ENCODE peak calls at places on chromosomes 11 and 22, in five cellular contexts. One of them, this sample, is unnamed.

GRCh38 chr11:105635466-105635865 is 25.6 kb downstream of the GRIA4 start:
- DNase-seq in prostate gland: no peak
- DNase-seq in IMR-90: no peak
- DNase-seq in tibial artery: no peak
- DNase-seq in CD8-positive, alpha-beta T cell: no peak
- DNase-seq in this sample: no peak

GRCh38 chr11:68653486-68654430 is 30.6 kb upstream of the GAL start:
- DNase-seq in IMR-90: no peak
- DNase-seq in CD8-positive, alpha-beta T cell: no peak
- DNase-seq in prostate gland: no peak
- DNase-seq in tibial artery: no peak
- DNase-seq in this sample: no peak

GRCh38 chr22:20155330-20156041 is 4.6 kb upstream of the CCDC188 start:
- DNase-seq in CD8-positive, alpha-beta T cell: no peak
- DNase-seq in tibial artery: no peak
- DNase-seq in prostate gland: no peak
- DNase-seq in IMR-90: no peak
- DNase-seq in this sample: no peak

GRCh38 chr11:86519064-86519911 is 144.6 kb downstream of the CCDC81 start:
- DNase-seq in prostate gland: no peak
- DNase-seq in tibial artery: no peak
- DNase-seq in CD8-positive, alpha-beta T cell: no peak
- DNase-seq in IMR-90: peak; percentile 95
- DNase-seq in this sample: no peak

GRCh38 chr11:76392889-76393288 is 11.8 kb downstream of the GVQW3 start:
- DNase-seq in prostate gland: no peak
- DNase-seq in tibial artery: no peak
- DNase-seq in IMR-90: no peak
- DNase-seq in CD8-positive, alpha-beta T cell: no peak
- DNase-seq in this sample: no peak

GRCh38 chr22:39815882-39816395 is 77.6 kb downstream of the ENTHD1 start:
- DNase-seq in prostate gland: no peak
- DNase-seq in CD8-positive, alpha-beta T cell: no peak
- DNase-seq in IMR-90: no peak
- DNase-seq in tibial artery: peak; percentile 28
- DNase-seq in this sample: no peak

GRCh38 chr11:41720761-41721160 is 261.3 kb upstream of the LRRC4C start:
- DNase-seq in CD8-positive, alpha-beta T cell: no peak
- DNase-seq in prostate gland: no peak
- DNase-seq in tibial artery: no peak
- DNase-seq in IMR-90: no peak
- DNase-seq in this sample: peak; percentile 69

GRCh38 chr11:57786436-57786835 is 24.8 kb downstream of the CTNND1 start:
- DNase-seq in IMR-90: peak; percentile 38
- DNase-seq in CD8-positive, alpha-beta T cell: no peak
- DNase-seq in tibial artery: no peak
- DNase-seq in prostate gland: peak; percentile 49
- DNase-seq in this sample: no peak

GRCh38 chr11:123640677-123641494 is 13.5 kb downstream of the SCN3B start:
- DNase-seq in tibial artery: no peak
- DNase-seq in IMR-90: peak; percentile 17
- DNase-seq in prostate gland: no peak
- DNase-seq in CD8-positive, alpha-beta T cell: peak; percentile 68
- DNase-seq in this sample: peak; percentile 90

GRCh38 chr11:87421422-87421821 is 383.7 kb downstream of the TMEM135 start:
- DNase-seq in CD8-positive, alpha-beta T cell: no peak
- DNase-seq in tibial artery: peak; percentile 37
- DNase-seq in IMR-90: peak; percentile 87
- DNase-seq in prostate gland: peak; percentile 58
- DNase-seq in this sample: peak; percentile 82

GRCh38 chr11:97963528-97964331 is 1057.0 kb upstream of the CNTN5 start:
- DNase-seq in CD8-positive, alpha-beta T cell: no peak
- DNase-seq in tibial artery: no peak
- DNase-seq in IMR-90: peak; percentile 36
- DNase-seq in prostate gland: no peak
- DNase-seq in this sample: no peak

GRCh38 chr11:87352759-87353707 is 315.3 kb downstream of the TMEM135 start:
- DNase-seq in prostate gland: peak; percentile 76
- DNase-seq in IMR-90: peak; percentile 64
- DNase-seq in tibial artery: peak; percentile 77
- DNase-seq in CD8-positive, alpha-beta T cell: peak; percentile 90
- DNase-seq in this sample: peak; percentile 97

GRCh38 chr11:27282141-27282590 is 80.8 kb downstream of the CCDC34 start:
- DNase-seq in CD8-positive, alpha-beta T cell: no peak
- DNase-seq in tibial artery: peak; percentile 46
- DNase-seq in IMR-90: peak; percentile 90
- DNase-seq in prostate gland: no peak
- DNase-seq in this sample: no peak

GRCh38 chr11:69173925-69174591 is 18.3 kb downstream of the SMIM38 start:
- DNase-seq in IMR-90: peak; percentile 66
- DNase-seq in CD8-positive, alpha-beta T cell: no peak
- DNase-seq in prostate gland: no peak
- DNase-seq in tibial artery: no peak
- DNase-seq in this sample: no peak

GRCh38 chr11:15923169-15923568 is 433.2 kb downstream of the SOX6 start:
- DNase-seq in prostate gland: no peak
- DNase-seq in IMR-90: no peak
- DNase-seq in tibial artery: no peak
- DNase-seq in CD8-positive, alpha-beta T cell: no peak
- DNase-seq in this sample: peak; percentile 60

GRCh38 chr11:69515271-69516245 is 34.1 kb downstream of the LINC01488 start:
- DNase-seq in tibial artery: no peak
- DNase-seq in prostate gland: no peak
- DNase-seq in CD8-positive, alpha-beta T cell: no peak
- DNase-seq in IMR-90: no peak
- DNase-seq in this sample: peak; percentile 25

GRCh38 chr22:42623301-42623751 is 8.6 kb upstream of the POLDIP3 start:
- DNase-seq in prostate gland: no peak
- DNase-seq in tibial artery: no peak
- DNase-seq in CD8-positive, alpha-beta T cell: no peak
- DNase-seq in IMR-90: no peak
- DNase-seq in this sample: no peak

GRCh38 chr11:22711880-22712279 is 45.5 kb downstream of the GAS2 start:
- DNase-seq in IMR-90: no peak
- DNase-seq in tibial artery: no peak
- DNase-seq in CD8-positive, alpha-beta T cell: no peak
- DNase-seq in prostate gland: no peak
- DNase-seq in this sample: no peak

GRCh38 chr11:1693327-1694063 is 3.5 kb upstream of the KRTAP5-6 start:
- DNase-seq in prostate gland: peak; percentile 76
- DNase-seq in IMR-90: peak; percentile 55
- DNase-seq in tibial artery: peak; percentile 74
- DNase-seq in CD8-positive, alpha-beta T cell: peak; percentile 84
- DNase-seq in this sample: peak; percentile 95

GRCh38 chr11:134753805-134754130 is 341.7 kb upstream of the B3GAT1 start:
- DNase-seq in CD8-positive, alpha-beta T cell: no peak
- DNase-seq in IMR-90: no peak
- DNase-seq in prostate gland: no peak
- DNase-seq in tibial artery: no peak
- DNase-seq in this sample: peak; percentile 28

GRCh38 chr11:11311169-11311568 is 41.9 kb downstream of the CSNK2A3 start:
- DNase-seq in CD8-positive, alpha-beta T cell: no peak
- DNase-seq in tibial artery: no peak
- DNase-seq in prostate gland: no peak
- DNase-seq in IMR-90: no peak
- DNase-seq in this sample: no peak

GRCh38 chr22:30880181-30880601 is 88.4 kb downstream of the MORC2 start:
- DNase-seq in IMR-90: no peak
- DNase-seq in CD8-positive, alpha-beta T cell: no peak
- DNase-seq in tibial artery: no peak
- DNase-seq in prostate gland: no peak
- DNase-seq in this sample: no peak

GRCh38 chr11:100687630-100688395 is 725 bp downstream of the ARHGAP42 start:
- DNase-seq in tibial artery: peak; percentile 46
- DNase-seq in CD8-positive, alpha-beta T cell: no peak
- DNase-seq in prostate gland: peak; percentile 42
- DNase-seq in IMR-90: peak; percentile 85
- DNase-seq in this sample: peak; percentile 89

GRCh38 chr11:108662700-108663099 is 2.2 kb upstream of the DDX10 start:
- DNase-seq in IMR-90: no peak
- DNase-seq in tibial artery: no peak
- DNase-seq in CD8-positive, alpha-beta T cell: no peak
- DNase-seq in prostate gland: no peak
- DNase-seq in this sample: no peak

DNA sequence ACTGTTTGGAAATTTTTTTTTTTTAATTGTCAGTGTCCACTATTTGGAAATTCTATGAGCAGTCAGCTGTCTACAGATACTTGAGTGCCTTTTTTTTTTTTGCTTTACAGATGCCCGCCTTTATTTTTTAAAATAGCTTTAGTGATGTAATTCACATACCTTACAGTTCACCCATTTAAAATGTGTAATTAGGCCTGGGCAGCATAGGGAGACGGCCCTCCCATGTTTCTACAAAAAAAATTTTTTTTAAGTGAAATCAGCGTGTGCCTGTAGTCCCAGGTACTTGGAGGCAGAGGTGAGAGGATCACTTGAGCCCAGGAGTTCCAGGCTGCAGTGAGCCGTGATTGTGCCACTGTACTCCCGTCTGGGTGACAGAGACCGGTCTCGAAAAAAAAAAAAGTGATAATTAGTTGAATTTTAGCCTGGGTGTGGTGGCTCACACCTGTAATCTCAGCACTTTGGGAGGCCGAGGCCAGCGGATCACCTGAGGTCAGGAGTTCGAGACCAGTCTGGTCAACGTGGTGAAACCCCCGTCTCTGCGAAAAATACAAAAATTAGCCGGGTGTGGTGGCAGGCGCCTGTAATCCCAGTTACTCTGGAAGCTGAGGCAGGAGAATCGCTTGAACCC is 1.5 kb downstream of the ZNF143 start:
- DNase-seq in tibial artery: no peak
- DNase-seq in CD8-positive, alpha-beta T cell: no peak
- DNase-seq in prostate gland: no peak
- DNase-seq in IMR-90: peak; percentile 25
- DNase-seq in this sample: no peak
- H3K4me3 ChIP-seq in tibial artery: peak overlapping the region; percentile 76
- H3K4me3 ChIP-seq in CD8-positive, alpha-beta T cell: peak overlapping the region; percentile 93
- H3K4me3 ChIP-seq in prostate gland: peak overlapping the region; percentile 72
- H3K4me3 ChIP-seq in IMR-90: peak overlapping the region; percentile 55
- H3K4me3 ChIP-seq in this sample: peak overlapping the region; percentile 97

GRCh38 chr11:119844808-119845207 is 115.8 kb upstream of the NECTIN1 start:
- DNase-seq in IMR-90: no peak
- DNase-seq in tibial artery: no peak
- DNase-seq in prostate gland: no peak
- DNase-seq in CD8-positive, alpha-beta T cell: no peak
- DNase-seq in this sample: no peak

GRCh38 chr11:119845305-119845704 is 116.3 kb upstream of the NECTIN1 start:
- DNase-seq in tibial artery: no peak
- DNase-seq in IMR-90: no peak
- DNase-seq in prostate gland: no peak
- DNase-seq in CD8-positive, alpha-beta T cell: no peak
- DNase-seq in this sample: no peak

GRCh38 chr11:119843760-119844330 is 114.8 kb upstream of the NECTIN1 start:
- DNase-seq in CD8-positive, alpha-beta T cell: no peak
- DNase-seq in prostate gland: no peak
- DNase-seq in tibial artery: no peak
- DNase-seq in IMR-90: no peak
- DNase-seq in this sample: no peak

GRCh38 chr11:119845756-119846155 is 116.8 kb upstream of the NECTIN1 start:
- DNase-seq in IMR-90: no peak
- DNase-seq in tibial artery: no peak
- DNase-seq in prostate gland: peak; percentile 32
- DNase-seq in CD8-positive, alpha-beta T cell: no peak
- DNase-seq in this sample: no peak

DNA sequence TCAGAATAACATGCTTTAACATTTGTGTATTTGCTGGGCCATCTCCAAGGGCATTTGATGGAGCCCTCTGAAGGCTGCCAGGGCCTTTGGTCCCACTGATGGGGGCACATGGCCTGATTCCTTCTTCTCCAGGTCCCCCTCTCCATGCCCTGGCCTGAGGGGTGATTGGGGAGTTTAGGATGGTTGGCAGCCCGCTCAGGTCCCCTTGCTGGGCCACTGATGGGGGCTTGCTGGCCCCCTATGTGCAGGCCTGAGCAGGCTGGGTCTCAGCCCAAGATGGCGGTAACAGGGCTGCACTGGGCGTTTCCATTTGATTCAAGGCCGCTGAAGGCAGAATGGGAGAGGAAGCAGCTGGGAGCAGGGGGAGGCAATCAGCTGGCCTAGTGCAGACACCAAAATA is 113.7 kb upstream of the NECTIN1 start:
- DNase-seq in prostate gland: no peak
- DNase-seq in tibial artery: no peak
- DNase-seq in IMR-90: no peak
- DNase-seq in CD8-positive, alpha-beta T cell: no peak
- DNase-seq in this sample: no peak
- H3K27me3 ChIP-seq in prostate gland: no peaks in the 10 kb centered on the region
- H3K27me3 ChIP-seq in tibial artery: no peaks in the 10 kb centered on the region
- H3K27me3 ChIP-seq in IMR-90: peaks cover 23% of the 10 kb centered on the region
- H3K27me3 ChIP-seq in CD8-positive, alpha-beta T cell: no peaks in the 10 kb centered on the region
- H3K27me3 ChIP-seq in this sample: no peaks in the 10 kb centered on the region

DNA sequence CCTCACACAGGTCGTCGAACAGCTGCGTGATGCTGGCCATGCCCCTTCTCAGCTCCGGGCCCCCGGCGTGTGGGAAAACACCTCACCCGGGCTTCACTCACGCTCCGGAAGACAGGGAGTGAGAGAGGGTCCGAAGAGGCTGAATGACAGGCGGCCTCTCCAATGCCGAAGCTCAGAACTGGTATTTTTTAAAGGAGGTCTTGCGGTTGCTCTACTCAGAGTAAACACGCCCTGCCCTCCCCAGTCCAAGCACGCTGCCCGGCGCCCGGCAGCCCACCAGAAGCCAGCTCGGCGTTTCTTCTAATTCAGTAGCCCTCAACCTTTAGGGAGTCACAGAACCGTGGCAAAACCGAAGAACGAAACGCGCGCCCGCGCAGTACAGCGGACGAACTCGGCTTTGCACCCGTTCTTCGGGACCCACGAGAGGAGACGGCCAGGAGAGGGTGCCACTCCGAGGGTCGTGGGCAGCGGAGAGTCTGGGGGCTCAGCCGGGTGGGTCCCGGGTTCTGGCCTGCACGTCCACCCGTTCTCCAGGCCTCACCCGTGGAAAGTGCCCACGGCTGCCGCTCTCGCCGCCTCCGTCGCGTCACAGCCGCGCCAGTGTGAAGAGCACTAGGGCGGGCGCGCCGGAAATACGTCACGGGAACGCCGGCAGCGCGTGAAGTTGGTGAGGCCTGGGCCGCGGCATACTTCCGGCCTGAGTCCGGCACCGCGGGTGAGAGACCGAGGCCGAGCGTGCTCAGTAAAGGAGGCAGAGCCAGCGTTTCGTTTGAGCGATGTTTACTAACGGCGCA is at the start of gene TUBGCP6:
- DNase-seq in tibial artery: peak; percentile 95
- DNase-seq in prostate gland: peak; percentile 96
- DNase-seq in IMR-90: peak; percentile 91
- DNase-seq in CD8-positive, alpha-beta T cell: peak; percentile 95
- DNase-seq in this sample: peak; percentile 96
- TF ChIP-seq CTCF in tibial artery: peak; percentile 23
- TF ChIP-seq CTCF in prostate gland: peak; percentile 11
- TF ChIP-seq CTCF in IMR-90: no peak
- TF ChIP-seq CTCF in CD8-positive, alpha-beta T cell: peak; percentile 27
- TF ChIP-seq CTCF in this sample: peak; percentile 63

DNA sequence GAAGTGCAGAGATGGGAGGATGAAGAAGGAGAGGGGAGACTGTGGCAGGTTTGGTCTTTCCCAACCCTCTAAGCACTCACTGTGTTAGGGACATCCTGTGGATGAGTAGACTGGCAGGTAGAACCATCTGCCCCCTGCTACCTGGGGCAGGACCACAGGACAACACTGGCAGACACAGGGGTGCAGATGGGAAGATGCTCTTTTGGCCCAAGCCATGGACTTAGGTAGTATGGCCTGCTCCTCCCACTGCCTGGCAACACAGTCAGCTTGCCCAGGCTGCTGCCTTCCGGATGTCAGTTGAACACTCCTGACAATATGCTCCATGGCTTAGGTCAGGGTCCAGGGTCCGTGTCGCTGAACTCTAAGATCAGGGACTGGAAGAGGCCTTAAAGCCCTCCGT is 140.7 kb upstream of the NAV2 start:
- DNase-seq in IMR-90: no peak
- DNase-seq in prostate gland: no peak
- DNase-seq in CD8-positive, alpha-beta T cell: no peak
- DNase-seq in tibial artery: no peak
- DNase-seq in this sample: no peak
- H3K4me3 ChIP-seq in IMR-90: no peak overlapping the region
- H3K4me3 ChIP-seq in prostate gland: no peak overlapping the region
- H3K4me3 ChIP-seq in CD8-positive, alpha-beta T cell: no peak overlapping the region
- H3K4me3 ChIP-seq in tibial artery: no peak overlapping the region
- H3K4me3 ChIP-seq in this sample: no peak overlapping the region

This sample was measured in endodermal cell.